ENCODE peak calls at places on chromosomes 2 and 18, in five cellular contexts. One of them, this sample, is unnamed.

GRCh38 chr2:10331702-10332401 is 29.1 kb downstream of the HPCAL1 start:
- DNase-seq in upper lobe of left lung: no peak
- DNase-seq in GM13976: peak
- DNase-seq in uterus: no peak
- DNase-seq in kidney: no peak
- DNase-seq in this sample: no peak

GRCh38 chr2:205704101-205704741 is 21.9 kb downstream of the NRP2 start:
- DNase-seq in upper lobe of left lung: no peak
- DNase-seq in GM13976: no peak
- DNase-seq in uterus: no peak
- DNase-seq in kidney: no peak
- DNase-seq in this sample: no peak

GRCh38 chr18:33432857-33433256 is 7.7 kb downstream of the CCDC178 start:
- DNase-seq in upper lobe of left lung: no peak
- DNase-seq in GM13976: no peak
- DNase-seq in uterus: no peak
- DNase-seq in kidney: no peak
- DNase-seq in this sample: no peak

GRCh38 chr18:54845788-54846187 is 17.5 kb downstream of the RAB27B start:
- DNase-seq in upper lobe of left lung: no peak
- DNase-seq in GM13976: no peak
- DNase-seq in uterus: no peak
- DNase-seq in kidney: no peak
- DNase-seq in this sample: no peak

GRCh38 chr2:10947005-10947440 is 35.3 kb downstream of the KCNF1 start:
- DNase-seq in upper lobe of left lung: no peak
- DNase-seq in GM13976: no peak
- DNase-seq in uterus: no peak
- DNase-seq in kidney: peak
- DNase-seq in this sample: no peak

GRCh38 chr2:85754313-85755095 is 713 bp downstream of the ATOH8 start:
- DNase-seq in upper lobe of left lung: peak
- DNase-seq in GM13976: peak
- DNase-seq in uterus: no peak
- DNase-seq in kidney: peak
- DNase-seq in this sample: peak

GRCh38 chr2:238304116-238304515 is 15.7 kb upstream of the PER2 start:
- DNase-seq in upper lobe of left lung: no peak
- DNase-seq in GM13976: no peak
- DNase-seq in uterus: no peak
- DNase-seq in kidney: no peak
- DNase-seq in this sample: no peak

GRCh38 chr2:65353046-65353445 is 79.4 kb downstream of the SPRED2 start:
- DNase-seq in upper lobe of left lung: no peak
- DNase-seq in GM13976: no peak
- DNase-seq in uterus: no peak
- DNase-seq in kidney: no peak
- DNase-seq in this sample: no peak

GRCh38 chr18:78939734-78940260 is 39.8 kb upstream of the SALL3 start:
- DNase-seq in upper lobe of left lung: no peak
- DNase-seq in GM13976: no peak
- DNase-seq in uterus: no peak
- DNase-seq in kidney: no peak
- DNase-seq in this sample: no peak

GRCh38 chr2:96664366-96664765 is 21.8 kb downstream of the FER1L5 start:
- DNase-seq in upper lobe of left lung: no peak
- DNase-seq in GM13976: no peak
- DNase-seq in uterus: no peak
- DNase-seq in kidney: no peak
- DNase-seq in this sample: no peak

GRCh38 chr2:238313289-238313990 is 6.9 kb upstream of the TRAF3IP1 start:
- DNase-seq in upper lobe of left lung: no peak
- DNase-seq in GM13976: no peak
- DNase-seq in uterus: no peak
- DNase-seq in kidney: no peak
- DNase-seq in this sample: no peak

GRCh38 chr2:163592954-163593622 is 142.7 kb downstream of the FIGN start:
- DNase-seq in upper lobe of left lung: no peak
- DNase-seq in GM13976: no peak
- DNase-seq in uterus: no peak
- DNase-seq in kidney: no peak
- DNase-seq in this sample: no peak

GRCh38 chr2:232926448-232927040 is 56.5 kb downstream of the SNORC start:
- DNase-seq in upper lobe of left lung: no peak
- DNase-seq in GM13976: no peak
- DNase-seq in uterus: no peak
- DNase-seq in kidney: no peak
- DNase-seq in this sample: no peak

GRCh38 chr18:34322365-34323289 is 97.9 kb upstream of the NOL4 start:
- DNase-seq in upper lobe of left lung: no peak
- DNase-seq in GM13976: peak
- DNase-seq in uterus: no peak
- DNase-seq in kidney: no peak
- DNase-seq in this sample: no peak

GRCh38 chr2:185291035-185291647 is 447.5 kb upstream of the FSIP2 start:
- DNase-seq in upper lobe of left lung: no peak
- DNase-seq in GM13976: no peak
- DNase-seq in uterus: no peak
- DNase-seq in kidney: no peak
- DNase-seq in this sample: no peak

GRCh38 chr2:14255135-14255820 is 377.2 kb upstream of the LRATD1 start:
- DNase-seq in upper lobe of left lung: peak
- DNase-seq in GM13976: no peak
- DNase-seq in uterus: no peak
- DNase-seq in kidney: peak
- DNase-seq in this sample: no peak

GRCh38 chr18:61992923-61993322 is 100.1 kb upstream of the RNF152 start:
- DNase-seq in upper lobe of left lung: no peak
- DNase-seq in GM13976: no peak
- DNase-seq in uterus: no peak
- DNase-seq in kidney: no peak
- DNase-seq in this sample: no peak

GRCh38 chr2:171531291-171531690 is 9.0 kb downstream of the CYBRD1 start:
- DNase-seq in upper lobe of left lung: no peak
- DNase-seq in GM13976: no peak
- DNase-seq in uterus: peak
- DNase-seq in kidney: no peak
- DNase-seq in this sample: no peak

GRCh38 chr2:190972846-190973245 is 41.1 kb downstream of the STAT1 start:
- DNase-seq in upper lobe of left lung: no peak
- DNase-seq in GM13976: no peak
- DNase-seq in uterus: no peak
- DNase-seq in kidney: no peak
- DNase-seq in this sample: no peak

GRCh38 chr2:85843543-85843942 is 45.2 kb downstream of the ST3GAL5 start:
- DNase-seq in upper lobe of left lung: no peak
- DNase-seq in GM13976: no peak
- DNase-seq in uterus: no peak
- DNase-seq in kidney: no peak
- DNase-seq in this sample: no peak

GRCh38 chr2:229416116-229416694 is 145.1 kb upstream of the PID1 start:
- DNase-seq in upper lobe of left lung: peak
- DNase-seq in GM13976: no peak
- DNase-seq in uterus: peak
- DNase-seq in kidney: peak
- DNase-seq in this sample: no peak

GRCh38 chr2:46451131-46451711 is 28.1 kb upstream of the TMEM247 start:
- DNase-seq in upper lobe of left lung: no peak
- DNase-seq in GM13976: no peak
- DNase-seq in uterus: no peak
- DNase-seq in kidney: no peak
- DNase-seq in this sample: no peak

GRCh38 chr2:167478196-167478595 is 589.9 kb downstream of the XIRP2 start:
- DNase-seq in upper lobe of left lung: no peak
- DNase-seq in GM13976: no peak
- DNase-seq in uterus: no peak
- DNase-seq in kidney: no peak
- DNase-seq in this sample: no peak

GRCh38 chr2:108536133-108536780 is 2.0 kb downstream of the LIMS1 start:
- DNase-seq in upper lobe of left lung: no peak
- DNase-seq in GM13976: no peak
- DNase-seq in uterus: no peak
- DNase-seq in kidney: no peak
- DNase-seq in this sample: no peak

GRCh38 chr18:2794159-2794558 is 52.6 kb upstream of the EMILIN2 start:
- DNase-seq in upper lobe of left lung: no peak
- DNase-seq in GM13976: no peak
- DNase-seq in uterus: no peak
- DNase-seq in kidney: no peak
- DNase-seq in this sample: no peak

GRCh38 chr18:61348230-61348629 is 15.0 kb downstream of the CDH20 start:
- DNase-seq in upper lobe of left lung: no peak
- DNase-seq in GM13976: no peak
- DNase-seq in uterus: no peak
- DNase-seq in kidney: no peak
- DNase-seq in this sample: no peak

GRCh38 chr2:77397763-77398162 is 124.4 kb downstream of the LRRTM4 start:
- DNase-seq in upper lobe of left lung: no peak
- DNase-seq in GM13976: no peak
- DNase-seq in uterus: no peak
- DNase-seq in kidney: no peak
- DNase-seq in this sample: no peak

GRCh38 chr2:98806266-98806697 is 75.3 kb upstream of the MGAT4A start:
- DNase-seq in upper lobe of left lung: peak
- DNase-seq in GM13976: no peak
- DNase-seq in uterus: no peak
- DNase-seq in kidney: peak
- DNase-seq in this sample: peak

DNA sequence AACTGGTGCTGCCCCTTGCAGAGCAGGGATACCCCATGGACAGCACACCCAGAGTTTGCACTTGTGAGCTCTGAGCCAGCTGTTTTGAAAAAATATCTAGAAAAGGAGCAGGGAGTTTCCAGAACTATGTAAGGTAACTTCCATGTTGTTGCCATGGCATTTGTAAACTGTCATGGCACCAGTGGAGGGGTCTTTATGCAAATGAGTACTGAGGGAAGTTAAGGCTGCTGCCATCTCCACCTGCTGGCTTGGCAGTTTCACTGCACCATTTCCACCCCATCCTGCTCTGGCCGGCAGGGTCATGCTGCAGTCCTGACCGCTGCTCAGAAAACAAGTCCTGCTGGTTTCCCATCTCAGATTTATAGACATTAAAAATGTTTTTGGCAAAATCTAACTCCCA is 52.3 kb upstream of the SNTG2 start:
- DNase-seq in upper lobe of left lung: no peak
- DNase-seq in GM13976: no peak
- DNase-seq in uterus: no peak
- DNase-seq in kidney: no peak
- DNase-seq in this sample: no peak
- TF ChIP-seq CTCF in upper lobe of left lung: no peak
- TF ChIP-seq CTCF in GM13976: no peak
- TF ChIP-seq CTCF in uterus: no peak
- TF ChIP-seq CTCF in kidney: no peak
- TF ChIP-seq CTCF in this sample: peak

GRCh38 chr2:212180684-212181083 is 357.9 kb downstream of the ERBB4 start:
- DNase-seq in upper lobe of left lung: no peak
- DNase-seq in GM13976: no peak
- DNase-seq in uterus: no peak
- DNase-seq in kidney: no peak
- DNase-seq in this sample: no peak

GRCh38 chr2:212181646-212182045 is 357.0 kb downstream of the ERBB4 start:
- DNase-seq in upper lobe of left lung: no peak
- DNase-seq in GM13976: no peak
- DNase-seq in uterus: no peak
- DNase-seq in kidney: no peak
- DNase-seq in this sample: no peak

GRCh38 chr2:212173771-212174510 is 364.7 kb downstream of the ERBB4 start:
- DNase-seq in upper lobe of left lung: no peak
- DNase-seq in GM13976: no peak
- DNase-seq in uterus: no peak
- DNase-seq in kidney: no peak
- DNase-seq in this sample: no peak

GRCh38 chr2:212176151-212176550 is 362.5 kb downstream of the ERBB4 start:
- DNase-seq in upper lobe of left lung: no peak
- DNase-seq in GM13976: no peak
- DNase-seq in uterus: no peak
- DNase-seq in kidney: no peak
- DNase-seq in this sample: no peak

DNA sequence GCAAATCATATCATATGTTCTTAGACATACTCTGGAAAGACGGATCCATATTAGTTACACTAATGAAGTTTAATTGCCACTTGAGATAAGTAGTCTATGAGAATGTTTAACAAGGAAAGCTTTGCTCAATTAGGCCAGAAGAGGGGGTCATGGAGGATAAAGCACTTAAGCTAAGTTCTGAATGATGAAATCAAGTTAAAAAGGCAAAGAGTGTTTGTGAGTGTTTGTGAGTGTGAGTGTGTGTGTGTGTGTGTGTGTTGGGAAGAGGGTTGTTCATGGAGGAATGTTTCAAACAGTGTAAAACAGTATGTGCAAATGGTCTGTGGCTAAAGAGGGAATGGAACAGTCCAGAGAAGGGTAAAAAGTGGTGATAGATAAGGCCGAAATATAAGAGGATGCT is 360.9 kb downstream of the ERBB4 start:
- DNase-seq in upper lobe of left lung: no peak
- DNase-seq in GM13976: no peak
- DNase-seq in uterus: no peak
- DNase-seq in kidney: no peak
- DNase-seq in this sample: no peak
- TF ChIP-seq CTCF in upper lobe of left lung: no peak
- TF ChIP-seq CTCF in GM13976: no peak
- TF ChIP-seq CTCF in uterus: no peak
- TF ChIP-seq CTCF in kidney: no peak
- TF ChIP-seq CTCF in this sample: no peak

GRCh38 chr18:7735194-7735593 is 168.1 kb downstream of the PTPRM start:
- DNase-seq in upper lobe of left lung: no peak
- DNase-seq in GM13976: no peak
- DNase-seq in uterus: no peak
- DNase-seq in kidney: no peak
- DNase-seq in this sample: no peak
- TF ChIP-seq CTCF in upper lobe of left lung: no peak
- TF ChIP-seq CTCF in GM13976: no peak
- TF ChIP-seq CTCF in uterus: no peak
- TF ChIP-seq CTCF in kidney: peak
- TF ChIP-seq CTCF in this sample: peak

GRCh38 chr18:57480724-57481123 is 45.5 kb downstream of the ONECUT2 start:
- DNase-seq in upper lobe of left lung: no peak
- DNase-seq in GM13976: no peak
- DNase-seq in uterus: no peak
- DNase-seq in kidney: no peak
- DNase-seq in this sample: no peak

GRCh38 chr18:57475408-57475807 is 40.2 kb downstream of the ONECUT2 start:
- DNase-seq in upper lobe of left lung: no peak
- DNase-seq in GM13976: no peak
- DNase-seq in uterus: no peak
- DNase-seq in kidney: no peak
- DNase-seq in this sample: no peak

DNA sequence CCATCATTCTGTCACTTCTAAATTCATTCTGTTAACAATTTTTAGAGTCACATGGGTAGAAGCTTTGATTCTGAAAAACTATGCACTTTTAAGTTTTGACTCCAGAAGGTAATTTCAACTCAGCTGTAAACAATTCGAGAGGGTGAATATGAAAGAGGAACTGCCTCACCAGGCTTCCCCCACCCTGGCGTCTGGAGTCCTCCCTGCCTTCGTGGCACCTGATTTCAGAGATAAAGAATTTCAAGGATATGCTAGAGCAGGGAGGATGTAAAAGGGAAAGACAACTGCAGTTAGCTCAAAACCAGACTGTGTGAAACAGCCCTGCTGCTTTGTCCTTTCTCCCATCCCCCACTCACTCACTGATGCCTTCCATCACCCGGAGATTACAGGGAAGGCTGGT is 40.7 kb downstream of the ONECUT2 start:
- DNase-seq in upper lobe of left lung: no peak
- DNase-seq in GM13976: no peak
- DNase-seq in uterus: no peak
- DNase-seq in kidney: no peak
- DNase-seq in this sample: no peak
- TF ChIP-seq CTCF in upper lobe of left lung: no peak
- TF ChIP-seq CTCF in GM13976: no peak
- TF ChIP-seq CTCF in uterus: no peak
- TF ChIP-seq CTCF in kidney: no peak
- TF ChIP-seq CTCF in this sample: no peak

This sample was measured in type B pancreatic cell.